ENCODE peak calls at places on chromosomes 6 and 20, in seven cellular contexts. R, A, E, J, K, C and X are unnamed samples. For H3K9me2 and H3K4me1, the result is how much of the 10 kb centered on the place peaks cover.

GRCh38 chr6:125988280-125988679 is 1.9 kb downstream of the TRMT11 start:
- DNase-seq in R (no peak), A (no peak), E (no peak), J (no peak), K (no peak), C (peak), X (no peak)

GRCh38 chr6:3698021-3698420 is 53.5 kb downstream of the PXDC1 start:
- DNase-seq in R (no peak), A (no peak), E (no peak), J (no peak), K (no peak), C (no peak), X (no peak)

GRCh38 chr6:149913542-149914240 is 9.2 kb downstream of the RAET1G start:
- DNase-seq in R (no peak), A (no peak), E (no peak), J (no peak), K (no peak), C (no peak), X (no peak)

GRCh38 chr6:147614501-147614900 is 106.0 kb downstream of the SAMD5 start:
- DNase-seq in R (no peak), A (no peak), E (no peak), J (no peak), K (no peak), C (no peak), X (no peak)

GRCh38 chr6:30612687-30613248 is 4.3 kb downstream of the PPP1R10 start:
- DNase-seq in R (peak), A (peak), E (no peak), J (no peak), K (no peak), C (no peak), X (peak)

GRCh38 chr6:153131037-153131981 is at the start of gene RGS17:
- DNase-seq in R (peak), A (peak), E (peak), J (no peak), K (peak), C (peak), X (no peak)

GRCh38 chr20:62961310-62961783 is 8.8 kb downstream of the SLC17A9 start:
- DNase-seq in R (no peak), A (no peak), E (no peak), J (no peak), K (no peak), C (no peak), X (no peak)

GRCh38 chr20:1341561-1342265 is 12.8 kb upstream of the SDCBP2 start:
- DNase-seq in R (peak), A (peak), E (no peak), J (no peak), K (no peak), C (no peak), X (no peak)

GRCh38 chr6:89927788-89928565 is 33.7 kb downstream of the GJA10 start:
- DNase-seq in R (peak), A (peak), E (no peak), J (no peak), K (no peak), C (no peak), X (no peak)

GRCh38 chr6:152305672-152306071 is 331.5 kb downstream of the SYNE1 start:
- DNase-seq in R (no peak), A (no peak), E (no peak), J (no peak), K (no peak), C (no peak), X (no peak)

GRCh38 chr6:10561566-10562088 is 40.5 kb downstream of the GCNT2 start:
- DNase-seq in R (no peak), A (no peak), E (no peak), J (no peak), K (no peak), C (no peak), X (no peak)

GRCh38 chr6:150016324-150017185 is 8.8 kb downstream of the RAET1L start:
- DNase-seq in R (peak), A (peak), E (peak), J (peak), K (peak), C (peak), X (peak)

GRCh38 chr20:4150095-4150492 is 134.7 kb upstream of the RNF24 start:
- DNase-seq in R (peak), A (peak), E (no peak), J (no peak), K (peak), C (no peak), X (no peak)

GRCh38 chr6:170135041-170135440 is 155.8 kb downstream of the DLL1 start:
- DNase-seq in R (no peak), A (no peak), E (no peak), J (no peak), K (no peak), C (no peak), X (no peak)

GRCh38 chr20:40578961-40579360 is 110.1 kb downstream of the MAFB start:
- DNase-seq in R (no peak), A (no peak), E (no peak), J (no peak), K (no peak), C (no peak), X (no peak)

GRCh38 chr6:12008366-12009179 is 3.5 kb upstream of the HIVEP1 start:
- DNase-seq in R (peak), A (peak), E (peak), J (peak), K (peak), C (peak), X (peak)

GRCh38 chr6:36277946-36278465 is 8.1 kb downstream of the PNPLA1 start:
- DNase-seq in R (no peak), A (no peak), E (no peak), J (no peak), K (no peak), C (no peak), X (no peak)

GRCh38 chr20:63273180-63273579 is 567 bp downstream of the ARFGAP1 start:
- DNase-seq in R (peak), A (no peak), E (no peak), J (no peak), K (no peak), C (no peak), X (peak)

GRCh38 chr6:51554029-51554428 is 533.4 kb downstream of the PKHD1 start:
- DNase-seq in R (no peak), A (no peak), E (no peak), J (no peak), K (no peak), C (no peak), X (no peak)

GRCh38 chr6:33276864-33277662 is at the start of gene B3GALT4:
- DNase-seq in R (peak), A (peak), E (no peak), J (peak), K (peak), C (peak), X (peak)

GRCh38 chr20:62808211-62808865 is 3.7 kb downstream of the OGFR start:
- DNase-seq in R (peak), A (peak), E (peak), J (peak), K (peak), C (peak), X (peak)

GRCh38 chr6:158835616-158836221 is 16.6 kb upstream of the EZR start:
- DNase-seq in R (no peak), A (no peak), E (no peak), J (no peak), K (peak), C (no peak), X (no peak)

GRCh38 chr20:4957939-4958362 is 43.4 kb downstream of the SLC23A2 start:
- DNase-seq in R (peak), A (no peak), E (no peak), J (no peak), K (no peak), C (no peak), X (peak)

GRCh38 chr6:108961077-108961476 is 112.9 kb downstream of the ARMC2 start:
- DNase-seq in R (no peak), A (no peak), E (no peak), J (no peak), K (no peak), C (no peak), X (no peak)
- H3K27ac ChIP-seq in R (no peak), A (no peak), E (no peak), J (no peak), K (no peak), C (no peak), X (no peak)

DNA sequence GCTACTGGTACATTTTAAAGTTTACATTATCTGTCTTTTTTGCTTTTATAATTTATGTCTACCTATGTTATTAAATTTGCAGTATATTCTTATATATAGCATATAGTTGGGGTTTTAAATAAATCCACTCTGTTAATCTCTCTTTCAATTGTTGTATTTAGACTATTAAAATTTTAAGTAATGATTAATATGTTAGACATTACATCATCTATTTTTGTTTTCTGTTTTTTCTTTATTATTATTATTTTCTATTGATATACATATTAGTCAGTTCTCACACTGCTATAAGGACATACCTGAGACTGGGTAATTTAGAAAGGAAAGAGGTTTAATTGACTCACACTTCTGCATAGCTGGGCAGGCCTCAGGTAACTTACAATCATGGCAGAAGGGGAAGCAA is 1338.2 kb upstream of the GJE1 start:
- DNase-seq in R (no peak), A (no peak), E (no peak), J (no peak), K (no peak), C (no peak), X (no peak)
- H3K9me2 ChIP-seq in R (under half), A (under half), E (under half), J (under half), K (under half), C (under half), X (under half)

GRCh38 chr6:107607109-107607508 is 117.2 kb downstream of the SOBP start:
- DNase-seq in R (no peak), A (no peak), E (no peak), J (no peak), K (peak), C (no peak), X (no peak)
- H3K4me1 ChIP-seq in R (under half), A (under half), E (under half), J (under half), K (under half), C (half or more), X (under half)

DNA sequence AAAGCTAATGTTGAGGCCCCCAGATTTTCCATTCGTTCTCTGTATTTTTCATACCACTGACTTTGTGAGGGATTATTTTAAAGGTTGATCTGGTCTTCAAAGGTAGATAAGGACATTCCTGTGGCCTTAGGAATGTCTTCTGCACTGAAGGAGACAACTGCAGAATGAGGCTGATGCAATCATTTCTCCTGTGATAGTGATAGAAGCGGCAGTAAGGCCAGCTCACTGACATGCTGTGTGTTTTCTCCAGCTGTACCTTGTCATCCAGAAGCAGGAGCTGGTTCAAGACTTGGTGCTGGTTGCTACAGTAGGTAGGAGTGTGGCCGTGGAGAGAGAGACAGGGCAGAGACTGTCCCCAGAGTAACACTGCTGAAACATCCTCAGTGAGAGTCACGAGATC is 53.8 kb downstream of the DCBLD1 start:
- DNase-seq in R (no peak), A (no peak), E (no peak), J (no peak), K (peak), C (no peak), X (no peak)
- H3K27ac ChIP-seq in R (peak), A (no peak), E (no peak), J (no peak), K (peak), C (no peak), X (no peak)